ENCODE peak calls at places on chromosomes 12 and 14, in six cellular contexts. One of them, this sample, is unnamed.
A peak's percentile ranks its signal among the peaks of the same experiment; 100 is the strongest.

GRCh38 chr14:66859063-66859671 is 330.1 kb upstream of the GARIN2 start:
- DNase-seq in lung: no peak
- DNase-seq in GM23248: no peak
- DNase-seq in astrocyte of the cerebellum: no peak
- DNase-seq in suprapubic skin: no peak
- DNase-seq in AG04450: no peak
- DNase-seq in this sample: no peak

GRCh38 chr14:75422169-75422568 is 5.7 kb upstream of the JDP2 start:
- DNase-seq in lung: no peak
- DNase-seq in GM23248: peak; percentile 94
- DNase-seq in astrocyte of the cerebellum: no peak
- DNase-seq in suprapubic skin: no peak
- DNase-seq in AG04450: peak; percentile 44
- DNase-seq in this sample: no peak

GRCh38 chr14:88232783-88233182 is 90.3 kb downstream of the KCNK10 start:
- DNase-seq in lung: no peak
- DNase-seq in GM23248: no peak
- DNase-seq in astrocyte of the cerebellum: no peak
- DNase-seq in suprapubic skin: no peak
- DNase-seq in AG04450: no peak
- DNase-seq in this sample: no peak

GRCh38 chr12:51959211-51959610 is 7.7 kb downstream of the ACVR1B start:
- DNase-seq in lung: no peak
- DNase-seq in GM23248: peak; percentile 52
- DNase-seq in astrocyte of the cerebellum: no peak
- DNase-seq in suprapubic skin: no peak
- DNase-seq in AG04450: no peak
- DNase-seq in this sample: no peak

GRCh38 chr12:77060136-77060882 is 5.1 kb downstream of the E2F7 start:
- DNase-seq in lung: no peak
- DNase-seq in GM23248: no peak
- DNase-seq in astrocyte of the cerebellum: no peak
- DNase-seq in suprapubic skin: no peak
- DNase-seq in AG04450: no peak
- DNase-seq in this sample: no peak

GRCh38 chr14:95196268-95196667 is 38.9 kb upstream of the DICER1 start:
- DNase-seq in lung: no peak
- DNase-seq in GM23248: no peak
- DNase-seq in astrocyte of the cerebellum: no peak
- DNase-seq in suprapubic skin: no peak
- DNase-seq in AG04450: no peak
- DNase-seq in this sample: no peak

GRCh38 chr12:120183211-120183631 is 11.3 kb downstream of the GCN1 start:
- DNase-seq in lung: no peak
- DNase-seq in GM23248: peak; percentile 40
- DNase-seq in astrocyte of the cerebellum: no peak
- DNase-seq in suprapubic skin: no peak
- DNase-seq in AG04450: no peak
- DNase-seq in this sample: no peak

GRCh38 chr12:5003025-5003666 is 40.5 kb upstream of the KCNA5 start:
- DNase-seq in lung: peak; percentile 55
- DNase-seq in GM23248: peak; percentile 81
- DNase-seq in astrocyte of the cerebellum: no peak
- DNase-seq in suprapubic skin: no peak
- DNase-seq in AG04450: peak; percentile 18
- DNase-seq in this sample: peak; percentile 15

GRCh38 chr14:101024686-101025085 is 121.2 kb upstream of the RTL1 start:
- DNase-seq in lung: no peak
- DNase-seq in GM23248: no peak
- DNase-seq in astrocyte of the cerebellum: no peak
- DNase-seq in suprapubic skin: peak; percentile 19
- DNase-seq in AG04450: no peak
- DNase-seq in this sample: no peak

GRCh38 chr12:113788020-113788856 is 177.9 kb downstream of the RBM19 start:
- DNase-seq in lung: no peak
- DNase-seq in GM23248: peak; percentile 48
- DNase-seq in astrocyte of the cerebellum: no peak
- DNase-seq in suprapubic skin: no peak
- DNase-seq in AG04450: no peak
- DNase-seq in this sample: peak; percentile 16

GRCh38 chr12:59005195-59005961 is 85.1 kb upstream of the LRIG3 start:
- DNase-seq in lung: no peak
- DNase-seq in GM23248: peak; percentile 62
- DNase-seq in astrocyte of the cerebellum: no peak
- DNase-seq in suprapubic skin: peak; percentile 68
- DNase-seq in AG04450: peak; percentile 8
- DNase-seq in this sample: peak; percentile 25

GRCh38 chr14:51357250-51357649 is 117.2 kb downstream of the TMX1 start:
- DNase-seq in lung: no peak
- DNase-seq in GM23248: no peak
- DNase-seq in astrocyte of the cerebellum: peak; percentile 65
- DNase-seq in suprapubic skin: no peak
- DNase-seq in AG04450: no peak
- DNase-seq in this sample: no peak

GRCh38 chr14:94886931-94887330 is 117.0 kb upstream of the GSC start:
- DNase-seq in lung: no peak
- DNase-seq in GM23248: no peak
- DNase-seq in astrocyte of the cerebellum: no peak
- DNase-seq in suprapubic skin: peak; percentile 46
- DNase-seq in AG04450: no peak
- DNase-seq in this sample: no peak

GRCh38 chr14:95456281-95456680 is 60.2 kb downstream of the SYNE3 start:
- DNase-seq in lung: no peak
- DNase-seq in GM23248: no peak
- DNase-seq in astrocyte of the cerebellum: no peak
- DNase-seq in suprapubic skin: no peak
- DNase-seq in AG04450: no peak
- DNase-seq in this sample: no peak

GRCh38 chr12:107349008-107349747 is 255.8 kb upstream of the CRY1 start:
- DNase-seq in lung: no peak
- DNase-seq in GM23248: peak; percentile 90
- DNase-seq in astrocyte of the cerebellum: peak; percentile 91
- DNase-seq in suprapubic skin: peak; percentile 65
- DNase-seq in AG04450: peak; percentile 71
- DNase-seq in this sample: peak; percentile 80

GRCh38 chr12:97487470-97487869 is 24.9 kb downstream of the RMST start:
- DNase-seq in lung: no peak
- DNase-seq in GM23248: no peak
- DNase-seq in astrocyte of the cerebellum: no peak
- DNase-seq in suprapubic skin: no peak
- DNase-seq in AG04450: no peak
- DNase-seq in this sample: no peak

GRCh38 chr14:62077676-62078261 is 315.5 kb downstream of the SNAPC1 start:
- DNase-seq in lung: no peak
- DNase-seq in GM23248: no peak
- DNase-seq in astrocyte of the cerebellum: no peak
- DNase-seq in suprapubic skin: no peak
- DNase-seq in AG04450: no peak
- DNase-seq in this sample: no peak

GRCh38 chr14:59362533-59362932 is 102.6 kb downstream of the GPR135 start:
- DNase-seq in lung: no peak
- DNase-seq in GM23248: peak; percentile 52
- DNase-seq in astrocyte of the cerebellum: no peak
- DNase-seq in suprapubic skin: no peak
- DNase-seq in AG04450: no peak
- DNase-seq in this sample: no peak

GRCh38 chr14:104690266-104690711 is 871 bp downstream of the INF2 start:
- DNase-seq in lung: no peak
- DNase-seq in GM23248: peak; percentile 36
- DNase-seq in astrocyte of the cerebellum: no peak
- DNase-seq in suprapubic skin: no peak
- DNase-seq in AG04450: no peak
- DNase-seq in this sample: no peak
- H3K4me3 ChIP-seq in lung: peak overlapping the region; percentile 86
- H3K4me3 ChIP-seq in GM23248: peak overlapping the region; percentile 93
- H3K4me3 ChIP-seq in astrocyte of the cerebellum: peak overlapping the region; percentile 77
- H3K4me3 ChIP-seq in suprapubic skin: peak overlapping the region; percentile 98
- H3K4me3 ChIP-seq in AG04450: peak overlapping the region; percentile 87
- H3K4me3 ChIP-seq in this sample: peak overlapping the region; percentile 84

GRCh38 chr12:27185234-27186045 is 58.6 kb upstream of the STK38L start:
- DNase-seq in lung: no peak
- DNase-seq in GM23248: peak; percentile 86
- DNase-seq in astrocyte of the cerebellum: peak; percentile 77
- DNase-seq in suprapubic skin: no peak
- DNase-seq in AG04450: no peak
- DNase-seq in this sample: no peak
- H3K4me3 ChIP-seq in lung: no peak overlapping the region
- H3K4me3 ChIP-seq in GM23248: no peak overlapping the region
- H3K4me3 ChIP-seq in astrocyte of the cerebellum: no peak overlapping the region
- H3K4me3 ChIP-seq in suprapubic skin: no peak overlapping the region
- H3K4me3 ChIP-seq in AG04450: no peak overlapping the region
- H3K4me3 ChIP-seq in this sample: no peak overlapping the region

DNA sequence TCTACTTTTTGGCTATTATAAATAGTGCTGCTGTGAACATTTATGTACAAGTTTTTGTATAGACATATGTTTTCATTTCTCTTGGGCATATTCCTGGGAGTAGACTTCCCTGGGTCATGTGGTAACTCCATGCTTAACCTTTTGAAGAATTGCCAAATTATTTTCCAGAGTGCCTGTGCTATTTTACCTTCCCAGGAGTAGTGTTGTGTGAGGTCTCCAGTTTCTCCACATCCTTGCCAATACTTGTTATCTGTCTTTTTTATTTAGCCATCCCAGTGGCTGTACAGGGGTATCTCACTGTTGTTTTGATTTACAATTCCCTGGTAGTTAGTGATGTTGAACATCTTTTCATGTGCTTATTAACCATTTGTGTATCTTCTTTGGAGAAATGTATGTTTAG is 18.9 kb downstream of the UBE3B start:
- DNase-seq in lung: no peak
- DNase-seq in GM23248: no peak
- DNase-seq in astrocyte of the cerebellum: no peak
- DNase-seq in suprapubic skin: no peak
- DNase-seq in AG04450: no peak
- DNase-seq in this sample: no peak
- H3K4me3 ChIP-seq in lung: no peak overlapping the region
- H3K4me3 ChIP-seq in GM23248: no peak overlapping the region
- H3K4me3 ChIP-seq in astrocyte of the cerebellum: no peak overlapping the region
- H3K4me3 ChIP-seq in suprapubic skin: no peak overlapping the region
- H3K4me3 ChIP-seq in AG04450: no peak overlapping the region
- H3K4me3 ChIP-seq in this sample: no peak overlapping the region

DNA sequence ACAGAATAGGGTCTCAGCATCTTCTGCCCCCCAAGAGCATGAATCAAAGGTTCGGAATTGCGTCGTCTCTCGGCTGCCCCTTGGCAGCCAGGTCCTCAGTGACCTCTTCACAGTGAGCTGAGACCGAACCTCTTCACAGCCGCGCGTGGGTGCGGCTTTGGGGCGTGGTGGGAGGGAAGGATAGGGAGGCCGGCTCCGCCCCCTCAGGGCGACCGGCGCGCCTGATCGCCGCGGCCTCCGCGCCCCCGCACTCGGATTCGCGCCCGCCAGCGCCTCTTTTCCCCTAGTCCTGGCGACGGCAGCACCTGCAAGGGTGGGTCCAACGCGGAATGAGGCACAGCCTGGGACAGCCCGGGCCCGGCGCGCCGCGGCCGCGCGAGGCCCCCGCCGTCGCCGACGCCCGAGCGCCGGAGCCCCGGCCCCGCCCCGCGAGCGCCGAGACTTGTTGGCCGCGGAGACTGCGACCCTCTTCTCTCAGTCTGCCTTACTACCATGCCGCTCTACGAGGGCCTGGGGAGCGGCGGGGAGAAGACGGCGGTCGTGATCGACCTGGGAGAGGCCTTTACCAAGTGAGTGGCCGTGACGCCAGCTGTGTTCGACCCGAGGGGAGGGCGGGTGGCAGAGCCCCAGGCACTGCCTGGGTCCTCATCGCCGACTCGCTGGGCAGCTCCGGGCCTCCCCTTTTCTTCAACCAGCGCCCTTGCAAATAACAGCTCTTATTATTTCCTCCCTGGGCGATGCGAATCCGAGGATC is at the start of gene ACTR10:
- DNase-seq in lung: peak; percentile 89
- DNase-seq in GM23248: peak; percentile 92
- DNase-seq in astrocyte of the cerebellum: peak; percentile 26
- DNase-seq in suprapubic skin: peak; percentile 88
- DNase-seq in AG04450: no peak
- DNase-seq in this sample: peak; percentile 23
- H3K4me3 ChIP-seq in lung: peak within 1 kb of the TSS; percentile 99
- H3K4me3 ChIP-seq in GM23248: peak within 1 kb of the TSS; percentile 100
- H3K4me3 ChIP-seq in astrocyte of the cerebellum: peak within 1 kb of the TSS; percentile 81
- H3K4me3 ChIP-seq in suprapubic skin: peak within 1 kb of the TSS; percentile 96
- H3K4me3 ChIP-seq in AG04450: peak within 1 kb of the TSS; percentile 87
- H3K4me3 ChIP-seq in this sample: peak within 1 kb of the TSS; percentile 94

GRCh38 chr12:89384050-89384749 is 31.9 kb upstream of the DUSP6 start:
- DNase-seq in lung: peak; percentile 42
- DNase-seq in GM23248: peak; percentile 91
- DNase-seq in astrocyte of the cerebellum: peak; percentile 74
- DNase-seq in suprapubic skin: peak; percentile 71
- DNase-seq in AG04450: peak; percentile 87
- DNase-seq in this sample: peak; percentile 90
- H3K4me3 ChIP-seq in lung: no peak overlapping the region
- H3K4me3 ChIP-seq in GM23248: peak overlapping the region; percentile 38
- H3K4me3 ChIP-seq in astrocyte of the cerebellum: no peak overlapping the region
- H3K4me3 ChIP-seq in suprapubic skin: peak overlapping the region; percentile 10
- H3K4me3 ChIP-seq in AG04450: no peak overlapping the region
- H3K4me3 ChIP-seq in this sample: no peak overlapping the region

GRCh38 chr12:54279632-54280400 is at the start of gene CBX5:
- DNase-seq in lung: peak; percentile 99
- DNase-seq in GM23248: peak; percentile 99
- DNase-seq in astrocyte of the cerebellum: peak; percentile 100
- DNase-seq in suprapubic skin: peak; percentile 100
- DNase-seq in AG04450: peak; percentile 100
- DNase-seq in this sample: peak; percentile 100
- H3K4me3 ChIP-seq in lung: peak within 1 kb of the TSS; percentile 92
- H3K4me3 ChIP-seq in GM23248: peak within 1 kb of the TSS; percentile 94
- H3K4me3 ChIP-seq in astrocyte of the cerebellum: peak within 1 kb of the TSS; percentile 95
- H3K4me3 ChIP-seq in suprapubic skin: peak within 1 kb of the TSS; percentile 79
- H3K4me3 ChIP-seq in AG04450: peak within 1 kb of the TSS; percentile 93
- H3K4me3 ChIP-seq in this sample: peak within 1 kb of the TSS; percentile 58

DNA sequence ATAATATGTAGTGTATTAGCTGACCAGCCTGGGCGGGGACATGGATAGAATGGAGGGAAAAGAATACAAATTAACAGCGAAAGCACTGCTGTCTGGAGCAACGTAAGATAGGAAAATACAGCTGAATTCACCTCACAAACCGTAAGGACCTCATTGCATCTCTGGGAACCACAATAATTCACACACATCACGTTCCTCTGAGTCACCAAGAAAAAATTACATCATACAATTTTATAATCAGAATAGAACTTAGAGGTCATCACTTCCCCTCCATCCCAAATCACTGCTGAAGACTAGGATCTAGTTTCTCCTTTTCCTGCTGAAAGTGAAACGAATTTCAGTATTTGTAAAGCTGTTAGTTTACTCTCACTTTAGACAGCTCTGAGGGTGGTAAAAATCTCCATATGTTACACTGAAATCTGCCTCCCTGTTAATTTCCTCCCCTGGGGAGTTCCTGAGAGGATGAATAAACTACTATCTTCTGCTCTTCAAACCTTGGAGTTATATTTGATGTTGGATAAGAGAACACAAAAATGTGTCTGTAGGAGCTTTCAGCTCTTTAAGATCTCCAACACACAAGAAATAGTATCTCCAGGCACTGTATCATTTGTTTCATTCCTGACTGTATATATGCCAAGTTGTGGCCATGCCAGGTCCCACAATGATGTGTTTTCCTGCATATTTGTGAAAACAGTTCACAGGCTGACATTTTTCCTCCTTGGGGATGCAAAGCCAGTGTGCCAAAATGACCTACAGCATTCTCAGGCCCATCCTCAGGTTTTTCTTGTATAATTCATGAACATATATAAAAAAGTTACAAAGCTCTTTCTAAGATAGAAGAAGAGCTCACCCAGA is 63.8 kb upstream of the SSTR1 start:
- DNase-seq in lung: no peak
- DNase-seq in GM23248: peak; percentile 76
- DNase-seq in astrocyte of the cerebellum: peak; percentile 76
- DNase-seq in suprapubic skin: no peak
- DNase-seq in AG04450: peak; percentile 51
- DNase-seq in this sample: peak; percentile 38
- H3K4me3 ChIP-seq in lung: no peak overlapping the region
- H3K4me3 ChIP-seq in GM23248: peak overlapping the region; percentile 64
- H3K4me3 ChIP-seq in astrocyte of the cerebellum: no peak overlapping the region
- H3K4me3 ChIP-seq in suprapubic skin: no peak overlapping the region
- H3K4me3 ChIP-seq in AG04450: peak overlapping the region; percentile 32
- H3K4me3 ChIP-seq in this sample: no peak overlapping the region

This sample was measured in skeletal muscle cell.